ENCODE peak calls at places on chromosome 12, in nine cellular contexts. Y is IMR-90; C is ovary; J is substantia nigra; A is fibroblast of lung; S is stomach; E is left lung; O is CD4-positive, CD25-positive, alpha-beta regulatory T cell; K is CD8-positive, alpha-beta memory T cell. N is an unnamed sample.

GRCh38 chr12:1531654-1532366 is 62.6 kb downstream of the FBXL14 start:
- DNase-seq in C (no peak), J (no peak), E (no peak), Y (no peak), O (no peak), K (no peak), A (no peak), S (no peak), N (no peak)

GRCh38 chr12:79689041-79689476 is 1.7 kb downstream of the PAWR start:
- DNase-seq in O (no peak), A (no peak), C (no peak), J (no peak), E (no peak), Y (no peak), K (no peak), S (no peak), N (no peak)

GRCh38 chr12:27446436-27446835 is at the start of gene SMCO2:
- DNase-seq in J (no peak), Y (no peak), S (no peak), E (no peak), K (no peak), A (no peak), O (no peak), C (no peak), N (no peak)

GRCh38 chr12:14950982-14951746 is 10.2 kb downstream of the ARHGDIB start:
- DNase-seq in A (peak; percentile 27), C (no peak), O (peak; percentile 8), Y (no peak), J (no peak), K (no peak), S (no peak), E (no peak), N (peak; percentile 27)

GRCh38 chr12:3604750-3605638 is 114.0 kb downstream of the PRMT8 start:
- DNase-seq in A (peak; percentile 1), C (peak; percentile 37), E (peak; percentile 41), Y (no peak), K (no peak), S (peak; percentile 61), J (no peak), O (no peak), N (peak; percentile 39)

GRCh38 chr12:6827982-6828670 is at the start of gene P3H3:
- DNase-seq in A (peak; percentile 56), S (no peak), Y (peak; percentile 47), O (no peak), C (peak; percentile 73), J (no peak), K (no peak), E (no peak), N (no peak)

GRCh38 chr12:117818400-117818799 is 150.4 kb downstream of the KSR2 start:
- DNase-seq in Y (no peak), C (no peak), E (no peak), S (no peak), K (no peak), A (no peak), O (no peak), J (no peak), N (no peak)

GRCh38 chr12:19799886-19800602 is 360.8 kb downstream of the AEBP2 start:
- DNase-seq in J (no peak), A (peak; percentile 95), S (no peak), C (no peak), Y (no peak), K (no peak), O (no peak), E (no peak), N (no peak)

GRCh38 chr12:27970391-27970980 is 2.0 kb downstream of the PTHLH start:
- DNase-seq in A (peak; percentile 68), C (peak; percentile 18), Y (peak; percentile 29), J (no peak), O (no peak), E (no peak), S (no peak), K (no peak), N (no peak)

GRCh38 chr12:67728296-67728666 is 79.7 kb downstream of the DYRK2 start:
- DNase-seq in O (no peak), J (no peak), C (no peak), K (no peak), A (no peak), S (no peak), Y (no peak), E (no peak), N (no peak)

GRCh38 chr12:119699199-119699765 is 31.3 kb downstream of the PRKAB1 start:
- DNase-seq in J (no peak), E (no peak), K (no peak), S (no peak), A (no peak), C (no peak), O (no peak), Y (no peak), N (no peak)

GRCh38 chr12:61854902-61855301 is 405.3 kb upstream of the USP15 start:
- DNase-seq in J (no peak), C (no peak), E (no peak), S (no peak), Y (no peak), O (no peak), A (peak; percentile 3), K (no peak), N (no peak)

GRCh38 chr12:86091676-86092075 is 164.5 kb downstream of the MGAT4C start:
- DNase-seq in J (no peak), Y (no peak), E (no peak), S (no peak), O (no peak), C (no peak), A (no peak), K (no peak), N (no peak)
- H3K27ac ChIP-seq in J (no peak overlapping the region), Y (no peak overlapping the region), E (no peak overlapping the region), S (no peak overlapping the region), O (no peak overlapping the region), C (no peak overlapping the region), A (no peak overlapping the region), K (no peak overlapping the region), N (no peak overlapping the region)

GRCh38 chr12:88472248-88472647 is 108.0 kb downstream of the KITLG start:
- DNase-seq in A (peak; percentile 56), K (no peak), J (no peak), E (no peak), Y (peak; percentile 41), S (no peak), C (no peak), O (no peak), N (no peak)

GRCh38 chr12:88471641-88472040 is 108.6 kb downstream of the KITLG start:
- DNase-seq in E (no peak), J (no peak), Y (peak; percentile 77), A (peak; percentile 94), S (no peak), O (no peak), C (no peak), K (no peak), N (no peak)

GRCh38 chr12:88469136-88469535 is 111.1 kb downstream of the KITLG start:
- DNase-seq in S (no peak), K (no peak), A (no peak), O (no peak), C (no peak), E (no peak), Y (no peak), J (no peak), N (no peak)

GRCh38 chr12:88468546-88468945 is 111.7 kb downstream of the KITLG start:
- DNase-seq in E (no peak), K (no peak), J (no peak), Y (peak; percentile 8), A (peak; percentile 36), C (no peak), O (no peak), S (no peak), N (no peak)

GRCh38 chr12:88472775-88473174 is 107.5 kb downstream of the KITLG start:
- DNase-seq in A (peak; percentile 88), C (no peak), Y (peak; percentile 82), K (no peak), O (no peak), J (no peak), E (no peak), S (no peak), N (no peak)
- H3K27ac ChIP-seq in A (no peak overlapping the region), C (no peak overlapping the region), Y (no peak overlapping the region), K (no peak overlapping the region), O (no peak overlapping the region), J (no peak overlapping the region), E (no peak overlapping the region), S (no peak overlapping the region), N (no peak overlapping the region)

GRCh38 chr12:121575051-121575450 is 5.8 kb downstream of the KDM2B start:
- DNase-seq in K (no peak), Y (no peak), A (no peak), C (no peak), S (no peak), O (no peak), J (no peak), E (no peak), N (no peak)
- H3K27ac ChIP-seq in K (no peak overlapping the region), Y (no peak overlapping the region), A (no peak overlapping the region), C (no peak overlapping the region), S (no peak overlapping the region), O (no peak overlapping the region), J (no peak overlapping the region), E (no peak overlapping the region), N (no peak overlapping the region)

GRCh38 chr12:93702707-93703305 is 25.6 kb downstream of the CRADD start:
- DNase-seq in S (no peak), E (no peak), K (no peak), J (no peak), A (no peak), C (no peak), O (no peak), Y (no peak), N (no peak)

GRCh38 chr12:93704122-93704521 is 26.9 kb downstream of the CRADD start:
- DNase-seq in J (no peak), S (no peak), K (no peak), E (no peak), O (no peak), Y (no peak), A (no peak), C (no peak), N (no peak)

GRCh38 chr12:93698307-93699092 is 21.3 kb downstream of the CRADD start:
- DNase-seq in A (peak; percentile 42), Y (peak; percentile 40), S (no peak), K (no peak), O (no peak), E (no peak), C (no peak), J (no peak), N (no peak)

GRCh38 chr12:93696462-93696861 is 19.3 kb downstream of the CRADD start:
- DNase-seq in K (no peak), J (no peak), C (no peak), O (no peak), S (no peak), A (no peak), Y (no peak), E (no peak), N (no peak)

DNA sequence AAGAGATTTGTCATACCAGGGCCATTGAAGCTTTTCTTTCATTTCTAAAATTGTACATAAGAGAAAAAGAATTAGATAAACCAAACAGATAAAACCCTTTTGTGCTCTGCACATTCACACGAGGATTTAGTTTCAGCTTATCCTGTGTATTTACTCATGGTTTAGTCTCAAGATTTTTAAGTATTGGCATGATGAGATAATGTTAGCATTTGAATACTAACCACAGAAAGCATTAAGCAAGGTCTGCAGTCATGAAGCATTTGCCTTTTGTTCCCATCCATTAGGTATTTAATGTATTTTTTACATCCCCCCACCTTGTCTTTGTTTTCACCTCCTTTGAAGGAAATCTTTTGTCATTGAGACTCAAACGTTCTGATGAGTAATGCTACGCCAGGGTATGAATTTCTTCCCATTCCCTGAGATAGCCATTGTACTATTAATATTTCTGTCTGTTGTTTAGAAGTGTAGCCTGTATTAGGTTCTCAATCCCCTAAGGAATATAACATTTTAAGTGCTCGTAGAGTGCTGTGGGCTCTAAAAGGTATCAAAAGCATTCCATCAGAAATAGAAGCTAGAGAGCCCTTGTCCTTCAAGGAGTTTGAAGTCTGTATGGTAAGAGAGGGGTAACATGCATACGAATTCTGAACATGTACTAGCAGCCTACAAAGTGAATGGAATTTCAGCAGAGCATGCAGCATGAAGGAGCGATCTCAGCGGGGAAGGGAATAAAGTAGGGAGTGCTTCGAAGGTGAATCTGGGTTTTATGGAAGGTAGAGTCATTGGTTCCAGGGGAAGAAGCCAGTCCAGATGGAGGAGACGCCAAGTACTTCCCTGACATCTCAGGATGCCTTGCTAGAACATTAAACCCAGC is 22.3 kb downstream of the CRADD start:
- DNase-seq in J (no peak), C (no peak), S (no peak), A (peak; percentile 95), O (no peak), E (no peak), Y (peak; percentile 93), K (no peak), N (no peak)
- H3K27ac ChIP-seq in J (no peak overlapping the region), C (no peak overlapping the region), S (peak overlapping the region; percentile 45), A (no peak overlapping the region), O (no peak overlapping the region), E (no peak overlapping the region), Y (no peak overlapping the region), K (no peak overlapping the region), N (no peak overlapping the region)